ENCODE peak calls at places on chromosomes 12 and 14, in ten cellular contexts. V is Panc1, B is psoas muscle, S is heart right ventricle, P is lower lobe of right lung, L is PC-3, X is heart left ventricle, J is lung, I is GM23338, N is A549. A is an unnamed sample.

GRCh38 chr12:12319501-12320322 is 30.3 kb downstream of the MANSC1 start:
- ATAC-seq in P (no peak), S (peak; percentile 42), X (no peak), L (peak; percentile 38), B (no peak), V (no peak), I (peak; percentile 94), N (peak; percentile 29), J (no peak), A (no peak)

GRCh38 chr14:31568151-31568550 is 6.9 kb downstream of the NUBPL start:
- ATAC-seq in L (no peak), N (no peak), J (no peak), B (no peak), V (no peak), S (no peak), P (no peak), I (no peak), X (no peak), A (no peak)

GRCh38 chr12:67459173-67459572 is 189.4 kb upstream of the DYRK2 start:
- ATAC-seq in N (no peak), B (peak; percentile 94), X (no peak), L (no peak), I (no peak), P (no peak), J (no peak), S (no peak), V (no peak), A (no peak)

GRCh38 chr12:127355061-127355820 is 911.7 kb upstream of the TMEM132C start:
- ATAC-seq in B (no peak), S (no peak), V (no peak), J (no peak), N (peak; percentile 84), X (peak; percentile 45), L (peak; percentile 96), I (no peak), P (no peak), A (no peak)

GRCh38 chr12:85872497-85873091 is 1.5 kb upstream of the NTS start:
- ATAC-seq in J (no peak), B (no peak), S (peak; percentile 58), P (no peak), X (no peak), N (peak; percentile 83), V (no peak), I (peak; percentile 50), L (peak; percentile 63), A (no peak)

GRCh38 chr12:19129121-19129485 is 430 bp upstream of the PLEKHA5 start:
- ATAC-seq in V (no peak), S (no peak), B (no peak), P (no peak), N (no peak), L (no peak), I (no peak), J (no peak), X (no peak), A (no peak)

GRCh38 chr14:73462815-73463214 is 4.5 kb upstream of the NUMB start:
- ATAC-seq in J (no peak), X (no peak), P (no peak), I (no peak), L (no peak), B (no peak), S (no peak), N (no peak), V (no peak), A (no peak)

GRCh38 chr12:99911076-99911475 is 73.7 kb downstream of the ANKS1B start:
- ATAC-seq in I (no peak), X (peak; percentile 88), S (peak; percentile 86), N (peak; percentile 77), V (peak; percentile 90), B (peak; percentile 94), J (peak; percentile 59), L (peak; percentile 64), P (peak; percentile 70), A (peak; percentile 91)

GRCh38 chr12:116313194-116313910 is 35.9 kb upstream of the MED13L start:
- ATAC-seq in X (no peak), N (no peak), P (no peak), I (no peak), B (no peak), V (no peak), L (no peak), J (no peak), S (no peak), A (no peak)

GRCh38 chr14:53325176-53325806 is 172.2 kb upstream of the DDHD1 start:
- ATAC-seq in L (peak; percentile 59), B (no peak), P (no peak), J (no peak), I (peak; percentile 82), S (no peak), N (no peak), V (no peak), X (no peak), A (no peak)

GRCh38 chr12:12191008-12191407 is 75.8 kb downstream of the LRP6 start:
- ATAC-seq in J (no peak), S (no peak), N (no peak), I (no peak), V (no peak), P (no peak), B (no peak), L (no peak), X (peak; percentile 29), A (no peak)

GRCh38 chr14:68998062-68998461 is 19.0 kb upstream of the ACTN1 start:
- ATAC-seq in I (peak; percentile 75), J (no peak), S (no peak), V (no peak), N (no peak), B (no peak), L (no peak), P (no peak), X (no peak), A (no peak)

DNA sequence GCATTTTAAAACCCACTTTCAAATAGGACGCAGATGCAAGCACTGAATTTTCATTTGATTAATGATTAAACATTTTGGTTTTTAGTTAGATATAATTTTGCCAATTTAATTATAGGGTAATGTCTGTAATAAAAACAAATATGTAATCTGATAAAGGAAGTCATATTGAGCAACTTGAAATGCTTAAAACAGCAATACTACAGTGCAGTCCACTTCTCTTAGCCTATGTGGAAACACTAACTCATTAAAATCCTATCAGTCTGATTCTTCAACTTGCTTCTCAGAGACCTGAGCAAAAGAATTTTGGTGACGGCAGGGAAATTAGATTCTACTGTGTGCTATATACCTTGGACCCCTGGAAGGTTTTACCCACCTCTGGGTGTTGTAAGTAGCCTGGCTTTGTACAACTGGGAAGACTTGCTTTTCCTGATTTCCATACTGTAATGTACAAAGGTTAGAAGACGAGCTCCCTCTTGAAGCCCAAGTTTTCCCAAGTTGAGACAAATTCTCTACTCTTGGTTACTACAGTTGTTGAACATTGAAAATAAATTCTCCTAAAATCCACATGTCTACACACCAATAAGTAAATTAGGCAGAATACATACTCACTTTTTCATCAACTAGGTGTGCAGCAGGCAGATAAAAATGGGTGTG is 4.2 kb downstream of the TRHDE start:
- ATAC-seq in S (no peak), L (no peak), I (no peak), V (no peak), J (no peak), N (no peak), X (no peak), P (no peak), B (no peak), A (no peak)
- H3K4me3 ChIP-seq in S (no peak overlapping the region), L (peak overlapping the region; percentile 98), I (no peak overlapping the region), V (no peak overlapping the region), J (no peak overlapping the region), N (no peak overlapping the region), X (no peak overlapping the region), P (no peak overlapping the region), B (peak overlapping the region; percentile 71), A (no peak overlapping the region)

GRCh38 chr14:36647417-36647826 is 14.2 kb upstream of the PAX9 start:
- ATAC-seq in P (peak; percentile 38), X (peak; percentile 41), L (no peak), S (no peak), J (no peak), V (no peak), I (peak; percentile 70), B (no peak), N (no peak), A (peak; percentile 11)
- H3K4me3 ChIP-seq in P (peak overlapping the region; percentile 44), X (peak overlapping the region; percentile 35), L (peak overlapping the region; percentile 82), S (peak overlapping the region; percentile 37), J (peak overlapping the region; percentile 20), V (peak overlapping the region; percentile 37), I (peak overlapping the region; percentile 65), B (peak overlapping the region; percentile 59), N (peak overlapping the region; percentile 51), A (no peak overlapping the region)

GRCh38 chr14:91253795-91254323 is 9.4 kb upstream of the GPR68 start:
- ATAC-seq in S (no peak), I (peak; percentile 19), B (peak; percentile 30), N (peak; percentile 35), J (no peak), L (no peak), P (peak; percentile 6), V (peak; percentile 58), X (no peak), A (no peak)
- H3K4me3 ChIP-seq in S (peak overlapping the region; percentile 61), I (peak overlapping the region; percentile 80), B (peak overlapping the region; percentile 66), N (peak overlapping the region; percentile 87), J (peak overlapping the region; percentile 42), L (peak overlapping the region; percentile 71), P (peak overlapping the region; percentile 61), V (peak overlapping the region; percentile 43), X (peak overlapping the region; percentile 64), A (peak overlapping the region; percentile 67)

DNA sequence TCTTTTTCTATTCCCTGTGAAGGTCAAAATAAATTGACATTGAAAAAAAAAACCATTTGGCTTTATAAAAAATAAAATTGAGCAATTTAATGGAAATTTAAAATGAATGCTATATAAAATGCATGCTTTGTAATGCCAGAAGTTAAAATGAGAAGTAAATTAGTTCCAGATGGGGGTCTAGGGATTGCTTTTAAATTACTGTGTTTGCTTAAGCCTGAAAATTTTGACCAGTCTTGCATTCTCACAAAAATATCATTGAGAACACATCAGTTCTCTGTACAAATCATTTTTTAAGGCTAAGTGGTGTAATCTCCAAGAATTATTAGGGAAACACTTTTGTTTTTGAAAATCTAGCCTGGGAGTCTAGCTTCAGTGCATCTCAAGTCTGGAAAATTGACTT is 90.7 kb downstream of the RERG start:
- ATAC-seq in J (no peak), X (no peak), S (no peak), P (no peak), I (no peak), L (no peak), V (no peak), N (no peak), B (no peak), A (no peak)
- H3K4me3 ChIP-seq in J (no peak overlapping the region), X (no peak overlapping the region), S (no peak overlapping the region), P (no peak overlapping the region), I (no peak overlapping the region), L (no peak overlapping the region), V (no peak overlapping the region), N (no peak overlapping the region), B (no peak overlapping the region), A (no peak overlapping the region)

DNA sequence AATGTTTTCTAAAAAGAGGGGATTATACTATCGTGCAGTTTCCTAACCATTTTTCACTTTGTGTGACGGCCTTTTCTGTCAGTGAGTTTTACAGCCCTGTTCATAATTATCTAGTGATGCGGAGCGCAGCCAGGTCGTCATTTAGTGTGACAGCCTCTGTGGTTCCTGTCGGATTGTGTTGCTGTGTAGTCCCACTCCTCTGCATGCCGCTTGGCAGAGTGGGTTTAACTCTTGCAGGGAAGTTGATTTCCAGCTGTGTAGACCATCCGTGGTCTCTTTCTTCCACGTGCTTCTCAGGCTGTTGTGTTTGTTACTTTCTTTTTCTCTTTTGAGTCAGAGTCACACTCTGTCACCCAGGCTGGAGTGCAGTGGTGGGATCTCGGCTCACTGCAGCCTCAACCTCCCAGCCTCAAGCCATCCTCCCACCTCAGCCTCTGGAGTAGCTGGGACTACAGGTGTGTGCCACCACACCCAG is 8.6 kb downstream of the RAN start:
- ATAC-seq in L (no peak), B (no peak), N (peak; percentile 21), X (no peak), J (peak; percentile 14), P (peak; percentile 32), V (no peak), S (no peak), I (no peak), A (no peak)
- H3K4me3 ChIP-seq in L (no peak overlapping the region), B (peak overlapping the region; percentile 18), N (no peak overlapping the region), X (peak overlapping the region; percentile 31), J (no peak overlapping the region), P (peak overlapping the region; percentile 22), V (no peak overlapping the region), S (peak overlapping the region; percentile 36), I (no peak overlapping the region), A (peak overlapping the region; percentile 23)

A was measured in gastroesophageal sphincter.